ENCODE peak calls at places on chromosomes 2 and 18, in nine cellular contexts. One of them, this sample, is unnamed.

GRCh38 chr2:11121099-11121822 is 34.0 kb upstream of the SLC66A3 start:
- DNase-seq in AG09309: no peak
- DNase-seq in heart left ventricle: no peak
- DNase-seq in OCI-LY7: no peak
- DNase-seq in K562: no peak
- DNase-seq in fibroblast of villous mesenchyme: no peak
- DNase-seq in H1: no peak
- DNase-seq in endodermal cell: peak
- DNase-seq in IMR-90: peak
- DNase-seq in this sample: no peak

GRCh38 chr2:68253211-68254068 is 1.1 kb upstream of the PPP3R1 start:
- DNase-seq in AG09309: no peak
- DNase-seq in heart left ventricle: no peak
- DNase-seq in OCI-LY7: peak
- DNase-seq in K562: no peak
- DNase-seq in fibroblast of villous mesenchyme: peak
- DNase-seq in H1: no peak
- DNase-seq in endodermal cell: no peak
- DNase-seq in IMR-90: peak
- DNase-seq in this sample: peak

GRCh38 chr18:22391571-22392359 is 25.9 kb downstream of the CTAGE1 start:
- DNase-seq in AG09309: peak
- DNase-seq in heart left ventricle: no peak
- DNase-seq in OCI-LY7: no peak
- DNase-seq in K562: no peak
- DNase-seq in fibroblast of villous mesenchyme: peak
- DNase-seq in H1: no peak
- DNase-seq in endodermal cell: no peak
- DNase-seq in IMR-90: peak
- DNase-seq in this sample: peak

GRCh38 chr2:215878476-215879063 is 134.8 kb downstream of the MREG start:
- DNase-seq in AG09309: peak
- DNase-seq in heart left ventricle: no peak
- DNase-seq in OCI-LY7: no peak
- DNase-seq in K562: no peak
- DNase-seq in fibroblast of villous mesenchyme: peak
- DNase-seq in H1: no peak
- DNase-seq in endodermal cell: no peak
- DNase-seq in IMR-90: peak
- DNase-seq in this sample: no peak

GRCh38 chr2:144522741-144523605 is 3.1 kb upstream of the ZEB2 start:
- DNase-seq in AG09309: no peak
- DNase-seq in heart left ventricle: peak
- DNase-seq in OCI-LY7: no peak
- DNase-seq in K562: no peak
- DNase-seq in fibroblast of villous mesenchyme: no peak
- DNase-seq in H1: no peak
- DNase-seq in endodermal cell: peak
- DNase-seq in IMR-90: no peak
- DNase-seq in this sample: no peak

GRCh38 chr2:61340242-61340641 is 130.6 kb downstream of the USP34 start:
- DNase-seq in AG09309: no peak
- DNase-seq in heart left ventricle: no peak
- DNase-seq in OCI-LY7: no peak
- DNase-seq in K562: no peak
- DNase-seq in fibroblast of villous mesenchyme: peak
- DNase-seq in H1: no peak
- DNase-seq in endodermal cell: no peak
- DNase-seq in IMR-90: peak
- DNase-seq in this sample: no peak

GRCh38 chr2:208799397-208799796 is 392.8 kb downstream of the PTH2R start:
- DNase-seq in AG09309: no peak
- DNase-seq in heart left ventricle: no peak
- DNase-seq in OCI-LY7: no peak
- DNase-seq in K562: no peak
- DNase-seq in fibroblast of villous mesenchyme: no peak
- DNase-seq in H1: no peak
- DNase-seq in endodermal cell: no peak
- DNase-seq in IMR-90: no peak
- DNase-seq in this sample: no peak

GRCh38 chr2:234677758-234678538 is 181.1 kb upstream of the ARL4C start:
- DNase-seq in AG09309: no peak
- DNase-seq in heart left ventricle: no peak
- DNase-seq in OCI-LY7: no peak
- DNase-seq in K562: no peak
- DNase-seq in fibroblast of villous mesenchyme: peak
- DNase-seq in H1: no peak
- DNase-seq in endodermal cell: peak
- DNase-seq in IMR-90: peak
- DNase-seq in this sample: no peak

GRCh38 chr18:4134691-4135090 is 320.4 kb downstream of the DLGAP1 start:
- DNase-seq in AG09309: no peak
- DNase-seq in heart left ventricle: no peak
- DNase-seq in OCI-LY7: no peak
- DNase-seq in K562: no peak
- DNase-seq in fibroblast of villous mesenchyme: no peak
- DNase-seq in H1: no peak
- DNase-seq in endodermal cell: no peak
- DNase-seq in IMR-90: no peak
- DNase-seq in this sample: no peak

GRCh38 chr2:201978333-201978732 is 55.3 kb upstream of the FZD7 start:
- DNase-seq in AG09309: no peak
- DNase-seq in heart left ventricle: no peak
- DNase-seq in OCI-LY7: no peak
- DNase-seq in K562: no peak
- DNase-seq in fibroblast of villous mesenchyme: no peak
- DNase-seq in H1: no peak
- DNase-seq in endodermal cell: no peak
- DNase-seq in IMR-90: no peak
- DNase-seq in this sample: peak

GRCh38 chr2:216354236-216354788 is 18.0 kb downstream of the MARCHF4 start:
- DNase-seq in AG09309: peak
- DNase-seq in heart left ventricle: no peak
- DNase-seq in OCI-LY7: no peak
- DNase-seq in K562: no peak
- DNase-seq in fibroblast of villous mesenchyme: no peak
- DNase-seq in H1: no peak
- DNase-seq in endodermal cell: no peak
- DNase-seq in IMR-90: peak
- DNase-seq in this sample: no peak

GRCh38 chr18:27656167-27656778 is 471.2 kb upstream of the CHST9 start:
- DNase-seq in AG09309: no peak
- DNase-seq in heart left ventricle: no peak
- DNase-seq in OCI-LY7: no peak
- DNase-seq in K562: no peak
- DNase-seq in fibroblast of villous mesenchyme: no peak
- DNase-seq in H1: no peak
- DNase-seq in endodermal cell: no peak
- DNase-seq in IMR-90: no peak
- DNase-seq in this sample: peak

GRCh38 chr18:36546028-36546427 is 248.5 kb downstream of the FHOD3 start:
- DNase-seq in AG09309: no peak
- DNase-seq in heart left ventricle: no peak
- DNase-seq in OCI-LY7: no peak
- DNase-seq in K562: no peak
- DNase-seq in fibroblast of villous mesenchyme: no peak
- DNase-seq in H1: no peak
- DNase-seq in endodermal cell: no peak
- DNase-seq in IMR-90: no peak
- DNase-seq in this sample: no peak

GRCh38 chr18:23209031-23209430 is 73.7 kb downstream of the CABLES1 start:
- DNase-seq in AG09309: no peak
- DNase-seq in heart left ventricle: no peak
- DNase-seq in OCI-LY7: no peak
- DNase-seq in K562: no peak
- DNase-seq in fibroblast of villous mesenchyme: no peak
- DNase-seq in H1: no peak
- DNase-seq in endodermal cell: no peak
- DNase-seq in IMR-90: peak
- DNase-seq in this sample: no peak

GRCh38 chr2:218386505-218387368 is 4.7 kb downstream of the SLC11A1 start:
- DNase-seq in AG09309: no peak
- DNase-seq in heart left ventricle: no peak
- DNase-seq in OCI-LY7: no peak
- DNase-seq in K562: no peak
- DNase-seq in fibroblast of villous mesenchyme: no peak
- DNase-seq in H1: no peak
- DNase-seq in endodermal cell: peak
- DNase-seq in IMR-90: no peak
- DNase-seq in this sample: no peak
- H3K4me3 ChIP-seq in AG09309: no peak
- H3K4me3 ChIP-seq in heart left ventricle: peak
- H3K4me3 ChIP-seq in OCI-LY7: no peak
- H3K4me3 ChIP-seq in K562: no peak
- H3K4me3 ChIP-seq in fibroblast of villous mesenchyme: no peak
- H3K4me3 ChIP-seq in H1: peak
- H3K4me3 ChIP-seq in endodermal cell: peak
- H3K4me3 ChIP-seq in IMR-90: no peak
- H3K4me3 ChIP-seq in this sample: no peak

GRCh38 chr2:223602972-223603371 is 811 bp upstream of the SCG2 start:
- DNase-seq in AG09309: no peak
- DNase-seq in heart left ventricle: no peak
- DNase-seq in OCI-LY7: no peak
- DNase-seq in K562: no peak
- DNase-seq in fibroblast of villous mesenchyme: peak
- DNase-seq in H1: no peak
- DNase-seq in endodermal cell: no peak
- DNase-seq in IMR-90: peak
- DNase-seq in this sample: no peak

GRCh38 chr2:223600056-223600455 is 2.1 kb downstream of the SCG2 start:
- DNase-seq in AG09309: no peak
- DNase-seq in heart left ventricle: no peak
- DNase-seq in OCI-LY7: no peak
- DNase-seq in K562: no peak
- DNase-seq in fibroblast of villous mesenchyme: peak
- DNase-seq in H1: no peak
- DNase-seq in endodermal cell: no peak
- DNase-seq in IMR-90: peak
- DNase-seq in this sample: no peak

GRCh38 chr2:223604231-223604630 is 2.1 kb upstream of the SCG2 start:
- DNase-seq in AG09309: no peak
- DNase-seq in heart left ventricle: no peak
- DNase-seq in OCI-LY7: no peak
- DNase-seq in K562: no peak
- DNase-seq in fibroblast of villous mesenchyme: no peak
- DNase-seq in H1: no peak
- DNase-seq in endodermal cell: no peak
- DNase-seq in IMR-90: no peak
- DNase-seq in this sample: no peak

GRCh38 chr2:223599646-223600009 is 2.5 kb downstream of the SCG2 start:
- DNase-seq in AG09309: no peak
- DNase-seq in heart left ventricle: no peak
- DNase-seq in OCI-LY7: no peak
- DNase-seq in K562: no peak
- DNase-seq in fibroblast of villous mesenchyme: peak
- DNase-seq in H1: no peak
- DNase-seq in endodermal cell: no peak
- DNase-seq in IMR-90: no peak
- DNase-seq in this sample: no peak

DNA sequence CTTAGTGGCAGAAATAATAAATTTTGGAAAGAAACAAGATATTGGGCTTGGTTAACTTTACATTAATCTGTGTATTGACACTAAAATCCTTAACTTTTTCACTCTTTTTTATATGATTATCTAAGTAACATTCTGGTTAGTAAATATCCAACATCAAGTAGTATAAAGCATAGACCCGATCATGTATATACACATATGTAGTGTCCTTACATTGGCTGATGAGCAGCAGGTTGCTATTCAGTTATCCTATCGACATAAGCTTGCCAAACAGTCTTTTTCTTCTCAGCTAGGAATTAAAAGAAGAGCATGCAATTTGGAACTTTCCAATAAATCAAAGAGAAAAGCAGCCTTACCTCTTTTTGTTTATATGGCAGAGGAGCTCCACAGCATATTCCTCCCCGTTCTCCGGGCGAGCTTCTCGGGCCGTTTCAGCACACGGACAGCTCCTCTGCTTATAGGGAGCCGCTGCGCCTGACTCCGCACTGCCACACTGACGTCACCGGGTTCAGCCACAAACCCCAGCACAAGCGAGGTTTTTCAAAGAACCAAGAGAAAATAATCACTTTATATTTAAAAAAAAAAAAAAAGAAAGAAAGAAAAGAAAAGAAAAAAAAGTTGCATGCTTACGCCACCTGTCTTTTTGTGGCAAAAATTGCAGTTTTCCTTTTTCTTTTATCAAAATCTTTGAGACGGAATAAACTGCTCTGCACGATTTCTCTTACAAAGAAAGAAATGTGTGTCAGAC is at the start of gene SCG2:
- DNase-seq in AG09309: peak
- DNase-seq in heart left ventricle: peak
- DNase-seq in OCI-LY7: no peak
- DNase-seq in K562: peak
- DNase-seq in fibroblast of villous mesenchyme: peak
- DNase-seq in H1: peak
- DNase-seq in endodermal cell: peak
- DNase-seq in IMR-90: peak
- DNase-seq in this sample: peak
- TF ChIP-seq CTCF in AG09309: peak
- TF ChIP-seq CTCF in heart left ventricle: peak
- TF ChIP-seq CTCF in OCI-LY7: peak
- TF ChIP-seq CTCF in K562: no peak
- TF ChIP-seq CTCF in fibroblast of villous mesenchyme: peak
- TF ChIP-seq CTCF in H1: no peak
- TF ChIP-seq CTCF in endodermal cell: peak
- TF ChIP-seq CTCF in IMR-90: peak
- TF ChIP-seq CTCF in this sample: no peak

DNA sequence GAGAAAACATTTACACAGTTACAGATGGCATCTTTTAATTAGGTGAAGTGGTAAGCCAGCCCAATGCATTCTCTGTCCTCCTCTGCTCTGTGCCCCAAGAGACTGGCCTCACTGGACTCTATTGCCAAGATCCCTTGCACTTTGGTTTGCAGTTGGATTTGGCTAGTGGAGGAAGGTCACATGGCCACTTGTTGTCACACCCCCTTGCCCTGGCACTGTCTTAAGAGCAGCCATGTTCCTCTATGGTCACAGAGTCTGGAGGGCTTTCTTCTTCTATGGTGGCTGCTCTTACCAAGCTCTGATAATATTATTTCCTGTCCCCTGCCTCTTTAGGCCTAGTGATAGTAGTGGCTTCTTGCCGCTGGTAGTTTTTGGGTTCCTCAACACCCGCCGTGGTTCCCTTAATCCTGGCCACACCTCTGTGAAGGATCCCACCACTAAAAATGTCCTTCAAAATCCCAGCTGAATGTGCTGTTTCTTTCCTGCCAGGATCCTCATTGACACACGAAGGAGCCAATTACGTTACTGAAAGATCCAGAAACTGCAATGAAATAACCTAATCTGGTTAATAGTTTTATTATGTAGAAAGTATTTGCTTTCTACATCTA is 111.1 kb downstream of the CDC42EP3 start:
- DNase-seq in AG09309: no peak
- DNase-seq in heart left ventricle: no peak
- DNase-seq in OCI-LY7: no peak
- DNase-seq in K562: no peak
- DNase-seq in fibroblast of villous mesenchyme: no peak
- DNase-seq in H1: no peak
- DNase-seq in endodermal cell: no peak
- DNase-seq in IMR-90: no peak
- DNase-seq in this sample: no peak
- H3K4me3 ChIP-seq in AG09309: no peak
- H3K4me3 ChIP-seq in heart left ventricle: no peak
- H3K4me3 ChIP-seq in OCI-LY7: no peak
- H3K4me3 ChIP-seq in K562: no peak
- H3K4me3 ChIP-seq in fibroblast of villous mesenchyme: no peak
- H3K4me3 ChIP-seq in H1: no peak
- H3K4me3 ChIP-seq in endodermal cell: no peak
- H3K4me3 ChIP-seq in IMR-90: no peak
- H3K4me3 ChIP-seq in this sample: no peak

GRCh38 chr18:11310476-11311086 is 161.2 kb upstream of the PIEZO2 start:
- DNase-seq in AG09309: no peak
- DNase-seq in heart left ventricle: peak
- DNase-seq in OCI-LY7: peak
- DNase-seq in K562: peak
- DNase-seq in fibroblast of villous mesenchyme: peak
- DNase-seq in H1: no peak
- DNase-seq in endodermal cell: peak
- DNase-seq in IMR-90: peak
- DNase-seq in this sample: peak
- TF ChIP-seq CTCF in AG09309: peak
- TF ChIP-seq CTCF in heart left ventricle: peak
- TF ChIP-seq CTCF in OCI-LY7: peak
- TF ChIP-seq CTCF in K562: peak
- TF ChIP-seq CTCF in fibroblast of villous mesenchyme: peak
- TF ChIP-seq CTCF in H1: peak
- TF ChIP-seq CTCF in endodermal cell: peak
- TF ChIP-seq CTCF in IMR-90: peak
- TF ChIP-seq CTCF in this sample: peak